ENCODE peak calls at places on chromosomes 13 and 19, in six cellular contexts. G, N, U, K, X and B are unnamed samples. For H3K27me3, the result is how much of the 10 kb centered on the place peaks cover.

GRCh38 chr19:2607712-2608601 is 94.5 kb downstream of the GNG7 start:
- DNase-seq in G (no peak), N (no peak), U (no peak), K (no peak), X (peak), B (peak)

GRCh38 chr13:100694722-100695644 is 20.4 kb upstream of the TMTC4 start:
- DNase-seq in G (no peak), N (no peak), U (no peak), K (no peak), X (no peak), B (no peak)

GRCh38 chr19:16920816-16921529 is 32.2 kb downstream of the F2RL3 start:
- DNase-seq in G (no peak), N (no peak), U (no peak), K (no peak), X (no peak), B (no peak)

GRCh38 chr19:3881272-3882040 is 971 bp downstream of the ATCAY start:
- DNase-seq in G (no peak), N (no peak), U (no peak), K (no peak), X (no peak), B (no peak)

GRCh38 chr19:918481-919156 is 1.5 kb downstream of the KISS1R start:
- DNase-seq in G (no peak), N (peak), U (no peak), K (no peak), X (no peak), B (no peak)

GRCh38 chr13:46575843-46576242 is 22.9 kb downstream of the LRCH1 start:
- DNase-seq in G (no peak), N (no peak), U (no peak), K (no peak), X (no peak), B (no peak)

GRCh38 chr19:24000656-24001055 is 86.0 kb downstream of the ZNF726 start:
- DNase-seq in G (no peak), N (no peak), U (no peak), K (no peak), X (no peak), B (no peak)

GRCh38 chr13:44078806-44079378 is 199.2 kb downstream of the LACC1 start:
- DNase-seq in G (no peak), N (no peak), U (no peak), K (no peak), X (no peak), B (no peak)

GRCh38 chr13:99689955-99690354 is 188.7 kb downstream of the TM9SF2 start:
- DNase-seq in G (no peak), N (no peak), U (no peak), K (no peak), X (no peak), B (no peak)

GRCh38 chr13:31385534-31385933 is 185.8 kb downstream of the B3GLCT start:
- DNase-seq in G (no peak), N (no peak), U (no peak), K (no peak), X (no peak), B (no peak)

GRCh38 chr19:40101813-40102212 is 11.1 kb upstream of the ZNF780A start:
- DNase-seq in G (no peak), N (no peak), U (no peak), K (no peak), X (no peak), B (no peak)

GRCh38 chr13:20353973-20354372 is 121.9 kb upstream of the GJB6 start:
- DNase-seq in G (no peak), N (no peak), U (no peak), K (no peak), X (no peak), B (no peak)

GRCh38 chr13:21668665-21669599 is 1.9 kb upstream of the FGF9 start:
- DNase-seq in G (no peak), N (peak), U (no peak), K (no peak), X (peak), B (no peak)

GRCh38 chr19:46288896-46289588 is 7.8 kb upstream of the HIF3A start:
- DNase-seq in G (peak), N (no peak), U (no peak), K (no peak), X (no peak), B (no peak)

GRCh38 chr13:27968316-27969072 is 621 bp downstream of the CDX2 start:
- DNase-seq in G (no peak), N (no peak), U (no peak), K (no peak), X (no peak), B (no peak)

GRCh38 chr13:40064723-40065122 is 409.3 kb downstream of the COG6 start:
- DNase-seq in G (no peak), N (no peak), U (no peak), K (no peak), X (no peak), B (no peak)

GRCh38 chr13:113455384-113455783 is 2.1 kb upstream of the ADPRHL1 start:
- DNase-seq in G (no peak), N (peak), U (no peak), K (no peak), X (no peak), B (no peak)

GRCh38 chr13:113453962-113454361 is 674 bp upstream of the ADPRHL1 start:
- DNase-seq in G (no peak), N (no peak), U (no peak), K (no peak), X (no peak), B (no peak)

GRCh38 chr13:113456116-113456702 is 2.9 kb upstream of the ADPRHL1 start:
- DNase-seq in G (no peak), N (peak), U (no peak), K (no peak), X (no peak), B (no peak)

GRCh38 chr13:113452942-113453901 is at the start of gene ADPRHL1:
- DNase-seq in G (peak), N (peak), U (no peak), K (no peak), X (no peak), B (no peak)

GRCh38 chr13:113454936-113455335 is 1.6 kb upstream of the ADPRHL1 start:
- DNase-seq in G (no peak), N (peak), U (no peak), K (no peak), X (no peak), B (no peak)
- H3K27me3 ChIP-seq in G (under half), N (under half), U (under half), K (under half), X (under half), B (under half)

DNA sequence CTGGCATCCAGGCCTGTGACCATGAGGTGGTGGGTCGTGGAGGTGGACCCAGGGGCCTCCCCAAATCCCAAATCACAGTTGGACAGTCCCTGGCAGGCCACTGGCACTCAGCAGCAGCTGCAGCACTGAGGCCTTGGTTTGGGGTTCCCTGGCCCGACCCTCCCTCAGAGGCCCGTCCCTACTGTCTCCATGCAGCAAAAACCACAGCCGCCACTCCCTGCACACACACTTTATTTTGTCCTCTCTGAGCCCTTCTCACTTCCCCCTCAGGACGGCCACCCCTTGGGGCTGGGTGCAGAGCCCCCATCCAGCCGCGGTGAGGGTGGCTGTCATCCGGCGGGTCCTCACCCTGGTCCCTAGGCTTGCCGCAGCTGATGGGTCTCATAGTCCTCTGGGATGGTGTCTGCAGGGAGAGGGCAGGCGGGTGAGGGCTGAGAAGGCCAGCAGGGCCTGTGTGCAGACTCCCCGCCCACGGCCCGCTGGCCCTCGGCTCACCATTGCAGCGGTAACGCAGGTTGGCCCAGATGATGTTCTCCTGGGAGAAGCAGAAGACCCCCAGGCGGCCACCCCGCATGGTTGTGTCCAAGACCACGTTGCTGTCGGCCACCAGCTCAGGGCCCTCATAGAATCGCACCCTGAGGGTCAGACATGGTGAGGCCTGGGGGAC is 8.4 kb downstream of the COMP start:
- DNase-seq in G (no peak), N (no peak), U (no peak), K (no peak), X (no peak), B (no peak)
- H3K27me3 ChIP-seq in G (under half), N (under half), U (under half), K (under half), X (under half), B (under half)

GRCh38 chr13:106230450-106230849 is 305.0 kb downstream of the EFNB2 start:
- DNase-seq in G (no peak), N (no peak), U (no peak), K (no peak), X (no peak), B (no peak)

GRCh38 chr13:106234656-106235055 is 300.8 kb downstream of the EFNB2 start:
- DNase-seq in G (no peak), N (no peak), U (no peak), K (no peak), X (no peak), B (no peak)

GRCh38 chr13:106238690-106239089 is 296.8 kb downstream of the EFNB2 start:
- DNase-seq in G (no peak), N (no peak), U (no peak), K (no peak), X (no peak), B (no peak)

GRCh38 chr13:106232680-106233079 is 302.8 kb downstream of the EFNB2 start:
- DNase-seq in G (no peak), N (no peak), U (no peak), K (no peak), X (no peak), B (no peak)

GRCh38 chr13:106233336-106233735 is 302.1 kb downstream of the EFNB2 start:
- DNase-seq in G (no peak), N (no peak), U (no peak), K (no peak), X (no peak), B (no peak)
- H3K27me3 ChIP-seq in G (under half), N (under half), U (under half), K (under half), X (under half), B (under half)

GRCh38 chr19:19206938-19207337 is 3.7 kb upstream of the NR2C2AP start:
- DNase-seq in G (no peak), N (no peak), U (no peak), K (no peak), X (no peak), B (no peak)
- H3K27me3 ChIP-seq in G (under half), N (under half), U (under half), K (under half), X (under half), B (under half)

GRCh38 chr19:31352296-31352781 is 3.1 kb upstream of the TSHZ3 start:
- DNase-seq in G (no peak), N (no peak), U (no peak), K (no peak), X (no peak), B (no peak)
- H3K27me3 ChIP-seq in G (under half), N (half or more), U (under half), K (under half), X (half or more), B (half or more)